ENCODE peak calls at places on chromosomes 11 and 22, in four cellular contexts. One of them, this sample, is unnamed.

GRCh38 chr11:45768486-45768885 is 36.5 kb upstream of the SLC35C1 start:
- DNase-seq in HCT116: no peak
- DNase-seq in K562: no peak
- DNase-seq in HepG2: no peak
- DNase-seq in this sample: no peak

GRCh38 chr22:17483670-17484372 is 79.5 kb upstream of the SLC25A18 start:
- DNase-seq in HCT116: no peak
- DNase-seq in K562: no peak
- DNase-seq in HepG2: no peak
- DNase-seq in this sample: no peak

GRCh38 chr11:115503083-115503885 is 931 bp downstream of the CADM1 start:
- DNase-seq in HCT116: no peak
- DNase-seq in K562: no peak
- DNase-seq in HepG2: peak; percentile 51
- DNase-seq in this sample: no peak

GRCh38 chr22:43862074-43862881 is at the start of gene SULT4A1:
- DNase-seq in HCT116: peak; percentile 19
- DNase-seq in K562: peak; percentile 65
- DNase-seq in HepG2: no peak
- DNase-seq in this sample: peak; percentile 30

GRCh38 chr22:33105501-33105911 is 47.3 kb upstream of the SYN3 start:
- DNase-seq in HCT116: no peak
- DNase-seq in K562: no peak
- DNase-seq in HepG2: no peak
- DNase-seq in this sample: no peak

GRCh38 chr11:74322667-74323066 is 11.2 kb upstream of the P4HA3 start:
- DNase-seq in HCT116: no peak
- DNase-seq in K562: no peak
- DNase-seq in HepG2: no peak
- DNase-seq in this sample: no peak

GRCh38 chr11:67053896-67054850 is 2.5 kb upstream of the RHOD start:
- DNase-seq in HCT116: no peak
- DNase-seq in K562: peak; percentile 88
- DNase-seq in HepG2: peak; percentile 49
- DNase-seq in this sample: no peak

GRCh38 chr11:66280428-66280827 is 2.5 kb downstream of the CNIH2 start:
- DNase-seq in HCT116: no peak
- DNase-seq in K562: no peak
- DNase-seq in HepG2: no peak
- DNase-seq in this sample: no peak

GRCh38 chr11:74397531-74398243 is 546 bp downstream of the PGM2L1 start:
- DNase-seq in HCT116: peak; percentile 48
- DNase-seq in K562: peak; percentile 36
- DNase-seq in HepG2: peak; percentile 21
- DNase-seq in this sample: no peak

GRCh38 chr22:17943533-17944204 is 80.7 kb downstream of the MICAL3 start:
- DNase-seq in HCT116: no peak
- DNase-seq in K562: no peak
- DNase-seq in HepG2: no peak
- DNase-seq in this sample: no peak

GRCh38 chr22:29043906-29044575 is 17.6 kb downstream of the C22orf31 start:
- DNase-seq in HCT116: no peak
- DNase-seq in K562: no peak
- DNase-seq in HepG2: no peak
- DNase-seq in this sample: no peak

GRCh38 chr11:131932584-131933360 is 562.4 kb downstream of the NTM start:
- DNase-seq in HCT116: no peak
- DNase-seq in K562: no peak
- DNase-seq in HepG2: no peak
- DNase-seq in this sample: no peak

GRCh38 chr22:22110548-22111266 is 128.1 kb upstream of the TOP3B start:
- DNase-seq in HCT116: peak; percentile 46
- DNase-seq in K562: peak; percentile 93
- DNase-seq in HepG2: no peak
- DNase-seq in this sample: peak; percentile 73

GRCh38 chr22:24315367-24315781 is 44.7 kb downstream of the SPECC1L start:
- DNase-seq in HCT116: no peak
- DNase-seq in K562: no peak
- DNase-seq in HepG2: peak; percentile 39
- DNase-seq in this sample: no peak

GRCh38 chr11:65316979-65317786 is 2.5 kb downstream of the CDC42EP2 start:
- DNase-seq in HCT116: peak; percentile 55
- DNase-seq in K562: no peak
- DNase-seq in HepG2: peak; percentile 77
- DNase-seq in this sample: no peak

DNA sequence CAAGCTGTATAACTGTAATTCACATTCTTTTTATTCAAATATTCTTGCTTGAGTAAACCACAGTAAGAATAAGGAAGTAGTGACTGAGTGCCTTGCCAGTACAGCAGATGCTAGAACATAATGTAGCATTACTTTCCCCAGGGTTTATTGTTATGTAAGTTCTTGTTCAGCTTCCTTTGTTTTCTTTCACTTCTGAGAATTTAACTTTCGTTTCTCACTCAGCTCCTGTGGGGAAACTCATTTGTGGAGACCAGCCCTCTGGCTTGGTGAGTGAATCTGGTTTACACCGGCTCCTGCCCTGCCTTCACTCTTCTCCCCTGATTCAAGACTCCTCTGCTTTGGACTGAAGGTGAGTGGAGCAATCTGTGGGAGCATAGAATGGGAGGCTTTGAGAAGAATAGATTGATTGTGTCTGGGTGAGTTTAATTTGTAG is at the start of gene TRIM22:
- DNase-seq in HCT116: no peak
- DNase-seq in K562: no peak
- DNase-seq in HepG2: no peak
- DNase-seq in this sample: no peak
- TF ChIP-seq TCF7L2 in HCT116: no peak
- TF ChIP-seq TCF7L2 in K562: no peak
- TF ChIP-seq TCF7L2 in HepG2: no peak
- TF ChIP-seq TCF7L2 in this sample: no peak

GRCh38 chr11:47857485-47858168 is 9.5 kb upstream of the NUP160 start:
- DNase-seq in HCT116: no peak
- DNase-seq in K562: no peak
- DNase-seq in HepG2: no peak
- DNase-seq in this sample: no peak
- H3K4me1 ChIP-seq in HCT116: peaks cover 10% of the 10 kb centered on the region
- H3K4me1 ChIP-seq in K562: no peaks in the 10 kb centered on the region
- H3K4me1 ChIP-seq in HepG2: peaks cover 8% of the 10 kb centered on the region
- H3K4me1 ChIP-seq in this sample: peaks cover 33% of the 10 kb centered on the region

DNA sequence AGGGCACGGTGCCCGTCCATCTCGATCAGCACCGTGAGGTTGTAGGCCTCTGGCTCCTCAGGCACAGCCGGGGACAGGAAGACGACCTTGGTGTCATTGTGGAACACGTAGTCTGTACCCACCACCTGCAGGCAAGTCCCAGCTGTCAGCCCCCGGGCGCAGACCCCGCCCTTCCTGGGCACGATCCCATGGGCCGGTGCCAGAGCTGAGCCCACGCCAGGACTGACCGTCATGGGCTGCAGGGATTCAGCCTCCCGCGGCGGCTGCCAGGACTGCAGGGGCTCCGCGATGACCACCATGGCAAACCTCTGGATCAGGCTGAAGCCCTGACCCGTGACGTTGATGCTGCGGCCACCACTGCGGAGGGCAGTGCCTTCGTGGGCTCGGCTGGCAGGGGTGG is 11.8 kb upstream of the MAPK11 start:
- DNase-seq in HCT116: no peak
- DNase-seq in K562: no peak
- DNase-seq in HepG2: no peak
- DNase-seq in this sample: no peak
- TF ChIP-seq CTCF in HCT116: no peak
- TF ChIP-seq CTCF in K562: no peak
- TF ChIP-seq CTCF in HepG2: no peak
- TF ChIP-seq CTCF in this sample: no peak

DNA sequence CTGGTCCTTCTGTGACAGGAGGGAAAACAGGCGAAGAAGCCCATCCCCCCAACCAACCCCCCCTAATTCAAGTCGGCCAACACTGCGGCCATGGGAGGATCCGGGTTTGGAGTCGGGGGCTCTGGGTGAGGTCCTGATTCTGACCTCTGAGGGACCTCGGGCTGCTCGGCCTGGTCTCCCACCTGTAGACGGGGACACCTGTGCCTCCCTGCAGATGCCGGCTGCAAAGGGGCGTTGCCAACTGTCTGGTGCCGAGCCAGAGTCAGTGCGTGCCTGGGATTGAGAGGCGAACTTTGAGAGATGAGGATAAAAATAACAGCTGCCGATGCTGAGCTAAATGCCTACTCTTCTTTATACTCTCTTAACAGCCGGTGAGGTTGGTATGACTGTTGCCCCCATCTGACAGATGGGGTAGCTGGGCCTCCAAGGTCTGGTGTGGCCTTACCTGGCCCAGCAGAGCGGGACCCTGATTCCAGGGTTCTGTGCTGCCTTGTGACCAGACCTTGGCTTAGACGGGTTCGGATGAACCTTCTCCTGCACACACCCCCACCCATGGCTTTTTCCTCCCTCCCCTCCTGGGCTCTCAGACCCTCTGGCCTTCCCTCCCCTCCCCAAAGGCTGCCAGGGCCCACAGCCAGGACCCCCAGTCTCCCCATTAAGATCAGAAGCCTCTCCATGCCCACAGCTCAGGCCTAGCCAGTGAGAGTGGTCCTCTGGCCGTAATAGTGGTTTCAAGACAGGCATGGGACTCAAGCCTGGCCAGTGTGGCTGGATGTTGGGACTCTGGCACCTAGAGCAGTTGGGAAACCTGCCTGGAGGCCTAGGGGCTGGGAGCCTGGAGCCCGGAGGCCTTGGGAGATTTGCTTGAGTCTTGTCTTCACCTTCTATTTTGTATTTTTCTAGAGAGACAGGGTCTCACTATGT is 41.7 kb downstream of the KCNJ4 start:
- DNase-seq in HCT116: no peak
- DNase-seq in K562: no peak
- DNase-seq in HepG2: no peak
- DNase-seq in this sample: no peak
- TF ChIP-seq TCF7L2 in HCT116: no peak
- TF ChIP-seq TCF7L2 in K562: no peak
- TF ChIP-seq TCF7L2 in HepG2: no peak
- TF ChIP-seq TCF7L2 in this sample: no peak

GRCh38 chr11:35144811-35145210 is 5.8 kb downstream of the CD44 start:
- DNase-seq in HCT116: no peak
- DNase-seq in K562: no peak
- DNase-seq in HepG2: no peak
- DNase-seq in this sample: no peak
- H3K4me1 ChIP-seq in HCT116: peaks cover 94% of the 10 kb centered on the region
- H3K4me1 ChIP-seq in K562: no peaks in the 10 kb centered on the region
- H3K4me1 ChIP-seq in HepG2: no peaks in the 10 kb centered on the region
- H3K4me1 ChIP-seq in this sample: peaks cover 74% of the 10 kb centered on the region

DNA sequence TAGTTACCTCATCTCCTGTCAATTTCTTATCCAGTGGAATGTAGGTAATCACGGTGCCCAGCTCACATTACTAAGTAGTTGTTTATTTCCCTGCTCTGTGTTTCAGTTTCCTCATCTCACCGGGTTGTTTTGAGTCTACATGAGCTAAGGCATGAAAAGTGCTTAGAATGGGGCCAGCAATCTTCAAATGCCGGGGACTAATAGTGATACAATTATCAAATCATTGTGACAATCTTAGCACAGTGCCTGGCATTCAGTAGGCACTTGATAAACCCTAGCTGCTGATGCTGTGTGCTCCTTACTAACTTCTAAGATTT is 53.3 kb upstream of the CD5 start:
- DNase-seq in HCT116: no peak
- DNase-seq in K562: no peak
- DNase-seq in HepG2: no peak
- DNase-seq in this sample: no peak
- TF ChIP-seq CTCF in HCT116: no peak
- TF ChIP-seq CTCF in K562: no peak
- TF ChIP-seq CTCF in HepG2: no peak
- TF ChIP-seq CTCF in this sample: no peak

DNA sequence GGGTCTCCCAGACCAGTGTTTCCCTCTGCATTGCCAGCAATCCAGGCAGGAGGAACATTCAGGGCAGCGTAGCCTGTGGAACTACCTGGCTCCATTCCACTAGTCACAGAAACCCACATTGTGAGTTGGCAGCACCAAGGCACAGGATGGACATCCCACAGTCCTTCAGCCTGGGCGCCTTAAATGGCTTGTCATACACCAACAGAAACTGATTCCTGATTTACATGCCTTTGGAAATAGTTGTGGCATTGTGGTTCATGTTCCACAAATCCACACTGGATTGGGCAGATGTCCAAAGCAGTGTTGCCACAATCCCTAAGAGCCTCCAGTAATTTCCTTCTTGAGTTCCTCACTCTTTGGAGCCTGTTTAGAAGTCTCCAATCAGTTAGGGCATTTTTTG is 225.6 kb downstream of the BLID start:
- DNase-seq in HCT116: no peak
- DNase-seq in K562: no peak
- DNase-seq in HepG2: no peak
- DNase-seq in this sample: no peak
- TF ChIP-seq TCF7L2 in HCT116: no peak
- TF ChIP-seq TCF7L2 in K562: no peak
- TF ChIP-seq TCF7L2 in HepG2: no peak
- TF ChIP-seq TCF7L2 in this sample: no peak

GRCh38 chr11:98110030-98110429 is 910.7 kb upstream of the CNTN5 start:
- DNase-seq in HCT116: no peak
- DNase-seq in K562: no peak
- DNase-seq in HepG2: no peak
- DNase-seq in this sample: no peak
- H3K4me1 ChIP-seq in HCT116: no peaks in the 10 kb centered on the region
- H3K4me1 ChIP-seq in K562: no peaks in the 10 kb centered on the region
- H3K4me1 ChIP-seq in HepG2: no peaks in the 10 kb centered on the region
- H3K4me1 ChIP-seq in this sample: no peaks in the 10 kb centered on the region

GRCh38 chr11:32446227-32446626 is 10.9 kb upstream of the WT1 start:
- DNase-seq in HCT116: no peak
- DNase-seq in K562: no peak
- DNase-seq in HepG2: no peak
- DNase-seq in this sample: no peak

GRCh38 chr11:32450372-32450771 is 15.0 kb upstream of the WT1 start:
- DNase-seq in HCT116: no peak
- DNase-seq in K562: peak; percentile 56
- DNase-seq in HepG2: no peak
- DNase-seq in this sample: no peak

GRCh38 chr11:32447252-32447651 is 11.9 kb upstream of the WT1 start:
- DNase-seq in HCT116: no peak
- DNase-seq in K562: no peak
- DNase-seq in HepG2: no peak
- DNase-seq in this sample: no peak

GRCh38 chr11:32451808-32452207 is 16.5 kb upstream of the WT1 start:
- DNase-seq in HCT116: no peak
- DNase-seq in K562: no peak
- DNase-seq in HepG2: no peak
- DNase-seq in this sample: no peak

GRCh38 chr11:32448232-32448631 is 12.9 kb upstream of the WT1 start:
- DNase-seq in HCT116: peak; percentile 43
- DNase-seq in K562: no peak
- DNase-seq in HepG2: peak; percentile 31
- DNase-seq in this sample: no peak
- TF ChIP-seq CTCF in HCT116: peak; percentile 56
- TF ChIP-seq CTCF in K562: peak; percentile 70
- TF ChIP-seq CTCF in HepG2: peak; percentile 13
- TF ChIP-seq CTCF in this sample: peak; percentile 68

GRCh38 chr11:38667359-38667758 is 2069.3 kb upstream of the RAG2 start:
- DNase-seq in HCT116: no peak
- DNase-seq in K562: no peak
- DNase-seq in HepG2: no peak
- DNase-seq in this sample: no peak
- TF ChIP-seq TCF7L2 in HCT116: no peak
- TF ChIP-seq TCF7L2 in K562: no peak
- TF ChIP-seq TCF7L2 in HepG2: no peak
- TF ChIP-seq TCF7L2 in this sample: no peak

This sample was measured in Panc1.